ENCODE peak calls at places on chromosomes 2 and 18, in ten cellular contexts. I, F, N, G, V, C, H, E, X and K are unnamed samples.

GRCh38 chr2:23632831-23633395 is 247.9 kb downstream of the KLHL29 start:
- DNase-seq in I (no peak), F (no peak), N (no peak), G (no peak), V (no peak), C (no peak), H (no peak), E (no peak), X (no peak), K (no peak)

GRCh38 chr2:20524412-20525040 is 77.7 kb downstream of the RHOB start:
- DNase-seq in I (no peak), F (no peak), N (peak; percentile 65), G (no peak), V (no peak), C (no peak), H (no peak), E (no peak), X (no peak), K (peak; percentile 51)

GRCh38 chr2:226031962-226032441 is 632.5 kb downstream of the NYAP2 start:
- DNase-seq in I (no peak), F (no peak), N (no peak), G (peak; percentile 39), V (peak; percentile 9), C (no peak), H (no peak), E (no peak), X (no peak), K (peak; percentile 29)

GRCh38 chr2:9398881-9399805 is 24.2 kb downstream of the ITGB1BP1 start:
- DNase-seq in I (no peak), F (peak; percentile 20), N (no peak), G (no peak), V (peak; percentile 51), C (no peak), H (no peak), E (no peak), X (no peak), K (no peak)

GRCh38 chr2:128385365-128385764 is 66.7 kb upstream of the HS6ST1 start:
- DNase-seq in I (no peak), F (no peak), N (no peak), G (no peak), V (no peak), C (no peak), H (no peak), E (no peak), X (no peak), K (no peak)

GRCh38 chr2:199940373-199940772 is 14.9 kb downstream of the TYW5 start:
- DNase-seq in I (no peak), F (no peak), N (peak; percentile 53), G (no peak), V (peak; percentile 47), C (no peak), H (peak; percentile 39), E (no peak), X (no peak), K (peak; percentile 40)

GRCh38 chr2:149955201-149955600 is 367.6 kb upstream of the MMADHC start:
- DNase-seq in I (no peak), F (no peak), N (no peak), G (peak; percentile 4), V (no peak), C (no peak), H (no peak), E (no peak), X (no peak), K (peak; percentile 11)

GRCh38 chr2:217818293-217818850 is 184.4 kb downstream of the TNS1 start:
- DNase-seq in I (no peak), F (no peak), N (no peak), G (no peak), V (no peak), C (no peak), H (no peak), E (no peak), X (no peak), K (no peak)

GRCh38 chr2:127893033-127893432 is 7.3 kb upstream of the AMMECR1L start:
- DNase-seq in I (no peak), F (no peak), N (no peak), G (no peak), V (no peak), C (no peak), H (no peak), E (no peak), X (no peak), K (no peak)

GRCh38 chr2:207241198-207241597 is 75.5 kb upstream of the KLF7 start:
- DNase-seq in I (no peak), F (no peak), N (no peak), G (peak; percentile 27), V (no peak), C (no peak), H (peak; percentile 72), E (no peak), X (no peak), K (no peak)

GRCh38 chr18:58911766-58912165 is 47.1 kb downstream of the ZNF532 start:
- DNase-seq in I (no peak), F (no peak), N (no peak), G (no peak), V (no peak), C (no peak), H (no peak), E (no peak), X (no peak), K (peak; percentile 38)

GRCh38 chr2:3263487-3263886 is 114.1 kb downstream of the EIPR1 start:
- DNase-seq in I (no peak), F (no peak), N (no peak), G (no peak), V (no peak), C (no peak), H (no peak), E (no peak), X (no peak), K (no peak)

GRCh38 chr2:70954886-70955285 is 19.2 kb downstream of the ATP6V1B1 start:
- DNase-seq in I (no peak), F (no peak), N (no peak), G (no peak), V (no peak), C (no peak), H (peak; percentile 13), E (no peak), X (no peak), K (no peak)
- H3K4me3 ChIP-seq in I (no peak overlapping the region), F (no peak overlapping the region), N (no peak overlapping the region), G (no peak overlapping the region), V (no peak overlapping the region), C (no peak overlapping the region), H (no peak overlapping the region), E (no peak overlapping the region), X (no peak overlapping the region), K (no peak overlapping the region)

DNA sequence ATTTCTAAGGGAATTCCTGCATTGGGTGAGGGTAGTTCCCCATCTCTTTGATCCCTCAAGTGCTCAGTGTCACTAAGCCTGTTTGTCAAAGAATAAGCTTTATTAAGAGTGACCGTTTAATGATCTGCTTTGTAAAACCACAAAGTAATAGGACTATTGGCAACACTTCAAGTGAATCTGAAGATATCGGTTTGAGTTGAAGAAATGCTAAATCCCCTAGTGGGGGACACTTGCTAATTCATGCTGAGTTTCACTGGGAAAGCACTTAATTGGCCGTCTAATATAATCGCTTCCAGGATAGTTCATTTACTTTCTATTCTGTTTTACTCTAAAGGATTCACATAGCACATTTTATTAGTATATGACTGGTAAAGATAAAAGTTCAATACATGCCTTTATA is 54.4 kb downstream of the DTNA start:
- DNase-seq in I (no peak), F (no peak), N (no peak), G (no peak), V (no peak), C (no peak), H (no peak), E (no peak), X (no peak), K (no peak)
- TF ChIP-seq CTCF in I (no peak), F (no peak), N (no peak), G (peak; percentile 8), V (no peak), C (no peak), H (no peak), E (no peak), X (no peak), K (no peak)

GRCh38 chr2:232635820-232636219 is 2.4 kb downstream of the EFHD1 start:
- DNase-seq in I (no peak), F (no peak), N (no peak), G (no peak), V (no peak), C (no peak), H (no peak), E (no peak), X (no peak), K (no peak)

GRCh38 chr2:232632229-232632903 is 1.0 kb upstream of the EFHD1 start:
- DNase-seq in I (no peak), F (no peak), N (no peak), G (no peak), V (no peak), C (no peak), H (no peak), E (no peak), X (no peak), K (no peak)

GRCh38 chr2:232632904-232633412 is 446 bp upstream of the EFHD1 start:
- DNase-seq in I (no peak), F (no peak), N (no peak), G (no peak), V (peak; percentile 14), C (no peak), H (no peak), E (no peak), X (no peak), K (peak; percentile 8)

GRCh38 chr2:232633413-232634318 is at the start of gene EFHD1:
- DNase-seq in I (no peak), F (peak; percentile 67), N (no peak), G (peak; percentile 42), V (peak; percentile 43), C (no peak), H (peak; percentile 29), E (peak; percentile 93), X (peak; percentile 60), K (peak; percentile 44)

DNA sequence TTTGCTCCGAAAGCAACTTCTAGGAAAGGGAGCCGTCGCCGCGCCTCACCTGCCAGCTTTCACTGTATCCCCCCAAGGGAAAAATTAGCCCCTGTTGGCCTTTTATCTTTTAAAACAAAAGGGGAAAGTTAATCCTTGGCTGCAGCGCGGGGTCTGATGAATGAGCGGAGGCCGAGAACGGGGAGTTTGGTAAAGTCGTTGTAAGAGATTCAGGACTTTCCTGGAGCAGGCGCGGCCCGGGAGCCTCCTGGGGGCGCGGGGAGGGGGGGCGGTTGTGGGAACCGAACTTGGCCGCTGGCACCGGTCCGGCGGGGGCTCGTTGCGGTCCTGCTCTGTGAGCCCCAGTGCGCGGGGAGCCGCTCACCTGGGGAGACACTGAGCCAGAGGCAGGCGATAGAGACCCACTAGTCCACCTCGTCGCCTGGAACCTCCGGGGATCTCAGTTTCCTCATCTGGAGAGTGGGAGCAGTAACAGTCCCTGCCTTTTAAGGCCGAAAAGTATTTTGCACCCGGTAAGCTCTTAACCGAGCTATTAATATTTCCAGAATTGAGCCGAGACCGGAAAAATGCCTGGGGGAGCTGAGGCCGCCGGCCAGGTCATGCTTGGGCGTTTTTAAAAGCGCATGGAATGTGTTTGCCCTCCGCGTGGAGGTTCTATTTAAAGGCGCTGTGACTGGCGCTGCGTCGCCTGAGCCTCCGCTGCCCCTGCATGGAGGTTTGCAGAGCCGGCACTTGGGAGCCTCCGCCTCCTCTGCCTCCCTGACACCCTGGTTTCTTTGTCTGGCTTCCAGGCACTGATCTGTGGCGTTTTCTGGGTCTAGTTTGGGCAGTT is 1.1 kb downstream of the EFHD1 start:
- DNase-seq in I (no peak), F (no peak), N (no peak), G (no peak), V (no peak), C (no peak), H (no peak), E (no peak), X (no peak), K (no peak)
- H3K4me3 ChIP-seq in I (no peak overlapping the region), F (no peak overlapping the region), N (no peak overlapping the region), G (peak overlapping the region; percentile 59), V (no peak overlapping the region), C (peak overlapping the region; percentile 55), H (peak overlapping the region; percentile 47), E (peak overlapping the region; percentile 90), X (peak overlapping the region; percentile 94), K (no peak overlapping the region)

GRCh38 chr18:37243756-37244155 is 321.8 kb downstream of the CELF4 start:
- DNase-seq in I (no peak), F (no peak), N (no peak), G (no peak), V (no peak), C (no peak), H (no peak), E (no peak), X (no peak), K (no peak)
- TF ChIP-seq CTCF in I (no peak), F (no peak), N (no peak), G (no peak), V (no peak), C (no peak), H (no peak), E (no peak), X (no peak), K (no peak)